ENCODE peak calls at places on chromosomes 1 and 21, in seven cellular contexts. S is mesenchymal stem cell, R is H1, I is IMR-90, E is H9, N is mesendoderm, K is trophoblast cell. M is an unnamed sample.
A peak's percentile ranks its signal among the peaks of the same experiment; 100 is the strongest.

GRCh38 chr1:184648160-184648855 is 106.3 kb downstream of the EDEM3 start:
- DNase-seq in S (no peak), I (no peak), N (no peak), E (no peak), R (no peak), K (no peak), M (no peak)

GRCh38 chr1:32612189-32612881 is 38.0 kb downstream of the ZBTB8OS start:
- DNase-seq in N (peak; percentile 89), K (peak; percentile 89), R (peak; percentile 23), E (peak; percentile 95), S (peak; percentile 80), I (peak; percentile 51), M (peak; percentile 71)

GRCh38 chr1:56418047-56418680 is 161.2 kb downstream of the PLPP3 start:
- DNase-seq in S (no peak), K (no peak), I (no peak), N (no peak), R (no peak), E (no peak), M (no peak)

GRCh38 chr1:64212023-64212422 is 8.6 kb downstream of the UBE2U start:
- DNase-seq in E (no peak), I (peak; percentile 91), N (peak; percentile 20), S (no peak), K (no peak), R (no peak), M (no peak)

GRCh38 chr1:94125551-94126514 is 4.9 kb upstream of the ABCA4 start:
- DNase-seq in S (no peak), N (peak; percentile 71), R (no peak), E (peak; percentile 47), K (no peak), I (no peak), M (no peak)

GRCh38 chr1:94539496-94539895 is 2.1 kb downstream of the F3 start:
- DNase-seq in I (peak; percentile 55), E (no peak), K (no peak), S (peak; percentile 64), N (no peak), R (no peak), M (no peak)

GRCh38 chr1:117838911-117839310 is 90.5 kb downstream of the GDAP2 start:
- DNase-seq in S (no peak), I (peak; percentile 85), K (no peak), R (no peak), N (no peak), E (no peak), M (no peak)

GRCh38 chr1:211327341-211327921 is 798 bp downstream of the TRAF5 start:
- DNase-seq in I (peak; percentile 71), E (peak; percentile 52), N (peak; percentile 83), S (peak; percentile 79), R (no peak), K (peak; percentile 38), M (no peak)

GRCh38 chr21:41611966-41612606 is 104.1 kb upstream of the TMPRSS2 start:
- DNase-seq in K (peak; percentile 53), S (no peak), N (peak; percentile 76), R (no peak), E (peak; percentile 73), I (peak; percentile 15), M (no peak)

GRCh38 chr21:45330075-45330781 is 42.5 kb upstream of the POFUT2 start:
- DNase-seq in R (peak; percentile 58), S (peak; percentile 88), K (no peak), N (peak; percentile 97), I (peak; percentile 88), E (peak; percentile 47), M (no peak)

GRCh38 chr1:116111196-116112021 is at the start of gene MAB21L3:
- DNase-seq in E (no peak), S (no peak), I (no peak), K (no peak), N (no peak), R (no peak), M (no peak)

GRCh38 chr1:233700338-233700737 is 86.4 kb downstream of the KCNK1 start:
- DNase-seq in I (no peak), E (no peak), S (no peak), K (no peak), R (no peak), N (no peak), M (no peak)

GRCh38 chr1:157691285-157691920 is 9.2 kb downstream of the FCRL3 start:
- DNase-seq in K (no peak), N (peak; percentile 79), S (peak; percentile 6), I (peak; percentile 23), E (no peak), R (no peak), M (peak; percentile 3)

GRCh38 chr1:20837554-20838192 is 50.6 kb upstream of the HP1BP3 start:
- DNase-seq in S (peak; percentile 12), I (no peak), R (no peak), E (no peak), K (no peak), N (no peak), M (no peak)

GRCh38 chr1:218813247-218813646 is 360.4 kb upstream of the LYPLAL1 start:
- DNase-seq in N (no peak), R (no peak), S (peak; percentile 73), E (no peak), K (no peak), I (peak; percentile 87), M (no peak)

GRCh38 chr1:53896673-53897229 is 2.8 kb downstream of the DIO1 start:
- DNase-seq in E (no peak), R (no peak), I (peak; percentile 87), N (no peak), K (no peak), S (peak; percentile 76), M (no peak)

GRCh38 chr21:28378026-28378425 is 614.7 kb downstream of the LTN1 start:
- DNase-seq in I (no peak), N (no peak), K (no peak), R (no peak), E (no peak), S (no peak), M (no peak)
- H3K4me2 ChIP-seq in I (no peak overlapping the region), N (no peak overlapping the region), K (no peak overlapping the region), R (no peak overlapping the region), E (no peak overlapping the region), S (no peak overlapping the region), M (no peak overlapping the region)

GRCh38 chr1:58786927-58787245 is 3.0 kb upstream of the JUN start:
- DNase-seq in R (no peak), I (no peak), S (no peak), E (no peak), N (no peak), K (no peak), M (no peak)

GRCh38 chr1:58786184-58786926 is 2.5 kb upstream of the JUN start:
- DNase-seq in S (peak; percentile 43), K (no peak), E (no peak), I (peak; percentile 54), R (no peak), N (no peak), M (no peak)

GRCh38 chr1:58784758-58785423 is 1.0 kb upstream of the JUN start:
- DNase-seq in E (peak; percentile 68), R (no peak), S (peak; percentile 97), N (peak; percentile 89), I (peak; percentile 94), K (peak; percentile 79), M (no peak)

GRCh38 chr1:58783993-58784757 is at the start of gene JUN:
- DNase-seq in R (peak; percentile 97), S (peak; percentile 100), E (peak; percentile 99), N (peak; percentile 100), K (peak; percentile 99), I (peak; percentile 100), M (peak; percentile 97)

DNA sequence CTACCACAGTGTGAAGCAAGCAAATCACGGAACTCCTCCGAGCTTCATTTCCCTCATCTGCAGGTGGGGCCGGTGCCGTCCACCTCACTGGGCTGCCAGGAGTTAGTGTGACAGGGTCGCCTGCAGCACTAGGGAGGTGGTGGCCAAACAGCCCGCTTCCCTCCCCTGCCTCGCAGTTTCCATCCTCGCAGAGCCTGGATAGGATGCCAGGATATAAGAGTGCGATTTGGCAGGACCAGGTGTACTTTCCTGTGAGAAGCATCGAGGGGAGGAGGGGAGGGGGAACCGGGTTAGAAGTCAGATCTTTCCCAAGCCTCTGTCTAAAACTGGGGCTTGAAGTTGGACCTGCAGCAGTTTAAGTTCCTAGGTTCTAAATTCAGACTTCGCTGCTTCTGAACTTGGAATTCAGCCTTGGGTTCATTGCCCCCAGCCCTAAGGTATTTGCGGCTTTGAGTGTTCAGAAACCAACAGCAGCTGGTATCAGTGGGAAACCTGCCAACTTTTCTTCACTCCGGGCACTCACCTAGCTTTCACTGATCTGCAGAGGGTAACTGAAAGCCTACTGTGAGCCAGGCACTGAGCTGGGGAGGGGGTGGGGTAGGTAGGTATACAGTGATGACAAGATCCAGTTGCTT is 1.7 kb upstream of the JUN start:
- DNase-seq in K (peak; percentile 80), S (no peak), E (peak; percentile 71), I (peak; percentile 39), R (no peak), N (peak; percentile 75), M (no peak)
- H3K9ac ChIP-seq in K (peak overlapping the region; percentile 17), S (peak overlapping the region; percentile 100), E (no peak overlapping the region), I (peak overlapping the region; percentile 95), R (peak overlapping the region; percentile 30), N (peak overlapping the region; percentile 88), M (no peak overlapping the region)

DNA sequence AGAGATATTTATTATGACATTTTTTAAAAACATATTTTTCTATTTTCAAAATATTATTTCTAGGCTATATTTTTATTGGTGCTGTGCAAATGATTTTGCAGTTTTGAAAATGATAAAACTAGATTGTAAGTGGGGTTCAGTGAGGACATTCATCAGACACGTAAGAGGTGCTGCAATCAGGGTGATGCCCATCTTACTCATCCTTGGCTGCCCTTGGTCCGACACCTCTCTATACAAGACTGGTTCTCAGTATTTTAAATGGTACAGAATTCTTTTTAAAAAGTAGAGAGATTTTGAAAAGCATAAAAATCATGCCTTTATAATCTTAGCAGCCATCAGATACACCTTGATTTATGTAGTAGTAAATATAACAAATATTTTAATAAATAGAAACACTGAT is 24.0 kb downstream of the HENMT1 start:
- DNase-seq in K (no peak), E (no peak), I (no peak), R (no peak), N (no peak), S (no peak), M (no peak)
- H2AK5ac ChIP-seq in K (no peak overlapping the region), E (no peak overlapping the region), I (no peak overlapping the region), R (no peak overlapping the region), N (no peak overlapping the region), S (no peak overlapping the region), M (no peak overlapping the region)

GRCh38 chr1:52424238-52424637 is 19.8 kb downstream of the PRPF38A start:
- DNase-seq in I (peak; percentile 13), K (no peak), N (no peak), S (peak; percentile 43), E (no peak), R (no peak), M (no peak)

GRCh38 chr1:52424757-52425265 is 20.4 kb downstream of the PRPF38A start:
- DNase-seq in E (no peak), R (no peak), K (no peak), S (peak; percentile 33), I (peak; percentile 70), N (no peak), M (no peak)

GRCh38 chr1:52427152-52427551 is 22.8 kb downstream of the PRPF38A start:
- DNase-seq in E (no peak), R (no peak), I (no peak), S (no peak), N (no peak), K (no peak), M (no peak)

GRCh38 chr1:52423771-52424170 is 19.4 kb downstream of the PRPF38A start:
- DNase-seq in E (no peak), N (peak; percentile 22), K (no peak), R (no peak), I (no peak), S (peak; percentile 14), M (no peak)

DNA sequence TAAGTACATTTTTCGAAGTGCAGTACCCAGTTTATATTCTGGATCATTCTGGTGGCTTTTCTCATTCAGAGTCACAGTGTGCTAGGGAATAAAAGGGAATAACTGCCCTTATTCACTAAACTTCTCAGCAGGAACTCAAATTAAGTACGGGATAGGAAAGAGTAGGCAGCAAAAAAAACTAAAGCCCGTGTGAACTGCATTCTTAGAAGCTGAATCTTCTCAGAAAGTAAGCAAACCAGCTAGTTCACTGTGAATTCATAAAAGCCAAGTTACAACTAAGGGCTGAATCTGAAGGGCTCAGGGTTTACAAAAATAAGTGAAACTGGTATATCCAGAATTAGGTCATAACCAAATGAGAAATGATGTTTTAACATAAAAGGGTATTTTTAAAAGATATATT is 22.0 kb downstream of the PRPF38A start:
- DNase-seq in R (no peak), I (peak; percentile 86), K (peak; percentile 70), S (peak; percentile 40), N (no peak), E (no peak), M (no peak)
- H3K4me2 ChIP-seq in R (no peak overlapping the region), I (no peak overlapping the region), K (no peak overlapping the region), S (no peak overlapping the region), N (no peak overlapping the region), E (no peak overlapping the region), M (no peak overlapping the region)